ENCODE peak calls at places on chromosomes 4 and X, in five cellular contexts. One of them, this sample, is unnamed.

GRCh38 chr4:184408021-184408710 is 66.2 kb downstream of the IRF2 start:
- DNase-seq in ascending aorta: no peak
- DNase-seq in T-helper 2 cell: no peak
- DNase-seq in ELR: peak
- DNase-seq in non-pigmented ciliary epithelial cell: peak
- DNase-seq in this sample: no peak

GRCh38 chrX:15989716-15990115 is 133.6 kb upstream of the GRPR start:
- DNase-seq in ascending aorta: no peak
- DNase-seq in T-helper 2 cell: no peak
- DNase-seq in ELR: no peak
- DNase-seq in non-pigmented ciliary epithelial cell: no peak
- DNase-seq in this sample: no peak

GRCh38 chr4:16024009-16024408 is 59.8 kb downstream of the PROM1 start:
- DNase-seq in ascending aorta: no peak
- DNase-seq in T-helper 2 cell: no peak
- DNase-seq in ELR: peak
- DNase-seq in non-pigmented ciliary epithelial cell: no peak
- DNase-seq in this sample: no peak

GRCh38 chr4:101008503-101008902 is 338.8 kb downstream of the PPP3CA start:
- DNase-seq in ascending aorta: no peak
- DNase-seq in T-helper 2 cell: no peak
- DNase-seq in ELR: no peak
- DNase-seq in non-pigmented ciliary epithelial cell: no peak
- DNase-seq in this sample: no peak

GRCh38 chrX:154458116-154458953 is at the start of gene PLXNA3:
- DNase-seq in ascending aorta: no peak
- DNase-seq in T-helper 2 cell: peak
- DNase-seq in ELR: peak
- DNase-seq in non-pigmented ciliary epithelial cell: no peak
- DNase-seq in this sample: no peak

GRCh38 chr4:151409470-151410313 is 716 bp downstream of the FHIP1A start:
- DNase-seq in ascending aorta: no peak
- DNase-seq in T-helper 2 cell: peak
- DNase-seq in ELR: no peak
- DNase-seq in non-pigmented ciliary epithelial cell: no peak
- DNase-seq in this sample: peak

GRCh38 chr4:39346856-39347519 is 19.2 kb downstream of the RFC1 start:
- DNase-seq in ascending aorta: no peak
- DNase-seq in T-helper 2 cell: no peak
- DNase-seq in ELR: no peak
- DNase-seq in non-pigmented ciliary epithelial cell: no peak
- DNase-seq in this sample: no peak

GRCh38 chr4:186651181-186651603 is 72.5 kb downstream of the FAT1 start:
- DNase-seq in ascending aorta: no peak
- DNase-seq in T-helper 2 cell: no peak
- DNase-seq in ELR: no peak
- DNase-seq in non-pigmented ciliary epithelial cell: no peak
- DNase-seq in this sample: no peak

GRCh38 chr4:168648929-168649328 is 152.1 kb downstream of the PALLD start:
- DNase-seq in ascending aorta: no peak
- DNase-seq in T-helper 2 cell: no peak
- DNase-seq in ELR: peak
- DNase-seq in non-pigmented ciliary epithelial cell: no peak
- DNase-seq in this sample: no peak

GRCh38 chrX:118211891-118212816 is 95.5 kb upstream of the KLHL13 start:
- DNase-seq in ascending aorta: no peak
- DNase-seq in T-helper 2 cell: no peak
- DNase-seq in ELR: no peak
- DNase-seq in non-pigmented ciliary epithelial cell: no peak
- DNase-seq in this sample: no peak

GRCh38 chrX:106220177-106220576 is 52.1 kb downstream of the PWWP3B start:
- DNase-seq in ascending aorta: no peak
- DNase-seq in T-helper 2 cell: no peak
- DNase-seq in ELR: no peak
- DNase-seq in non-pigmented ciliary epithelial cell: no peak
- DNase-seq in this sample: no peak

GRCh38 chr4:123787710-123788109 is 391.1 kb downstream of the SPRY1 start:
- DNase-seq in ascending aorta: no peak
- DNase-seq in T-helper 2 cell: no peak
- DNase-seq in ELR: no peak
- DNase-seq in non-pigmented ciliary epithelial cell: no peak
- DNase-seq in this sample: no peak

GRCh38 chr4:139256349-139256748 is 23.7 kb downstream of the MGARP start:
- DNase-seq in ascending aorta: no peak
- DNase-seq in T-helper 2 cell: no peak
- DNase-seq in ELR: no peak
- DNase-seq in non-pigmented ciliary epithelial cell: no peak
- DNase-seq in this sample: no peak

GRCh38 chr4:40254961-40255721 is 58.3 kb downstream of the RHOH start:
- DNase-seq in ascending aorta: no peak
- DNase-seq in T-helper 2 cell: no peak
- DNase-seq in ELR: peak
- DNase-seq in non-pigmented ciliary epithelial cell: no peak
- DNase-seq in this sample: no peak

GRCh38 chrX:104987063-104987462 is 233.4 kb downstream of the TEX13A start:
- DNase-seq in ascending aorta: no peak
- DNase-seq in T-helper 2 cell: no peak
- DNase-seq in ELR: no peak
- DNase-seq in non-pigmented ciliary epithelial cell: no peak
- DNase-seq in this sample: peak

GRCh38 chr4:80577991-80578390 is 242.5 kb downstream of the CFAP299 start:
- DNase-seq in ascending aorta: no peak
- DNase-seq in T-helper 2 cell: no peak
- DNase-seq in ELR: no peak
- DNase-seq in non-pigmented ciliary epithelial cell: no peak
- DNase-seq in this sample: no peak

GRCh38 chr4:102564399-102564921 is 63.3 kb downstream of the NFKB1 start:
- DNase-seq in ascending aorta: no peak
- DNase-seq in T-helper 2 cell: no peak
- DNase-seq in ELR: peak
- DNase-seq in non-pigmented ciliary epithelial cell: no peak
- DNase-seq in this sample: peak